ENCODE peak calls at places on chromosome 16, in seven cellular contexts. S is ELR, C is lower leg skin, N is A549, R is cardiac muscle cell, T is NCI-H1105, A is NCI-H446 treated with DMSO at 0.1 percent for 48 hours. U is an unnamed sample.
A peak's percentile ranks its signal among the peaks of the same experiment; 100 is the strongest.

GRCh38 chr16:13110124-13110796 is 208.9 kb downstream of the SHISA9 start:
- DNase-seq in C (no peak), T (no peak), S (no peak), A (peak; percentile 26), N (peak; percentile 54), R (no peak), U (no peak)

GRCh38 chr16:11692171-11692570 is 23.9 kb downstream of the SNN start:
- DNase-seq in S (no peak), N (no peak), A (no peak), R (no peak), C (no peak), T (no peak), U (no peak)

GRCh38 chr16:52741386-52741785 is 194.4 kb upstream of the TOX3 start:
- DNase-seq in R (no peak), S (no peak), N (no peak), T (no peak), A (no peak), C (no peak), U (no peak)

GRCh38 chr16:27066655-27067054 is at the start of gene C16orf82:
- DNase-seq in S (no peak), R (no peak), C (no peak), N (no peak), A (no peak), T (no peak), U (no peak)

GRCh38 chr16:63324306-63324705 is 1288.1 kb upstream of the CDH8 start:
- DNase-seq in T (no peak), R (no peak), C (no peak), A (no peak), N (no peak), S (no peak), U (no peak)

GRCh38 chr16:69217433-69217832 is 30.5 kb downstream of the SNTB2 start:
- DNase-seq in S (peak; percentile 86), T (no peak), C (no peak), R (no peak), N (peak; percentile 42), A (no peak), U (no peak)

GRCh38 chr16:21033707-21034106 is 116.9 kb downstream of the DNAH3 start:
- DNase-seq in S (no peak), N (no peak), A (no peak), C (no peak), R (peak; percentile 53), T (no peak), U (peak; percentile 92)

GRCh38 chr16:58451263-58451662 is 48.7 kb upstream of the NDRG4 start:
- DNase-seq in T (no peak), A (no peak), R (no peak), N (no peak), S (no peak), C (no peak), U (no peak)

GRCh38 chr16:19589771-19590302 is 34.3 kb downstream of the VPS35L start:
- DNase-seq in R (no peak), S (no peak), A (no peak), N (peak; percentile 52), C (peak; percentile 27), T (no peak), U (no peak)

GRCh38 chr16:3879887-3880564 is 487 bp downstream of the CREBBP start:
- DNase-seq in R (peak; percentile 84), C (peak; percentile 59), A (no peak), T (no peak), N (peak; percentile 49), S (peak; percentile 72), U (peak; percentile 12)

GRCh38 chr16:20938426-20938825 is 37.9 kb downstream of the LYRM1 start:
- DNase-seq in N (no peak), C (no peak), A (no peak), S (peak; percentile 73), R (no peak), T (no peak), U (no peak)

GRCh38 chr16:49598386-49599170 is 225.0 kb downstream of the C16orf78 start:
- DNase-seq in R (no peak), N (no peak), T (no peak), C (no peak), A (no peak), S (no peak), U (no peak)

GRCh38 chr16:50616883-50617629 is 64.1 kb downstream of the SNX20 start:
- DNase-seq in S (no peak), N (no peak), C (no peak), R (peak; percentile 39), A (peak; percentile 1), T (no peak), U (no peak)

GRCh38 chr16:21167360-21167759 is 8.9 kb downstream of the LDAF1 start:
- DNase-seq in T (no peak), A (no peak), N (peak; percentile 62), S (peak; percentile 98), C (no peak), R (no peak), U (no peak)

GRCh38 chr16:3121843-3122467 is 9.6 kb downstream of the ZNF205 start:
- DNase-seq in C (no peak), T (no peak), R (no peak), A (no peak), N (no peak), S (no peak), U (no peak)

GRCh38 chr16:14280541-14280940 is 209.4 kb downstream of the MRTFB start:
- DNase-seq in C (no peak), N (no peak), A (no peak), S (no peak), R (no peak), T (no peak), U (no peak)

GRCh38 chr16:11105038-11105903 is 150.7 kb downstream of the SOCS1 start:
- DNase-seq in R (no peak), T (no peak), A (no peak), C (peak; percentile 58), N (peak; percentile 6), S (peak; percentile 90), U (no peak)

GRCh38 chr16:2799852-2800226 is 1.6 kb downstream of the PRSS41 start:
- DNase-seq in R (peak; percentile 26), S (no peak), C (no peak), A (no peak), N (peak; percentile 48), T (no peak), U (no peak)

GRCh38 chr16:22318690-22319358 is 21.6 kb downstream of the POLR3E start:
- DNase-seq in T (no peak), C (no peak), N (peak; percentile 55), S (peak; percentile 51), R (no peak), A (no peak), U (no peak)

GRCh38 chr16:26524831-26525230 is 541.9 kb upstream of the C16orf82 start:
- DNase-seq in A (no peak), S (no peak), T (no peak), C (no peak), N (no peak), R (no peak), U (no peak)